ENCODE peak calls at places on chromosomes 16 and 17, in six cellular contexts. K is mesendoderm, E is SK-N-SH, Z is colonic mucosa, L is GM12878, O is IMR-90. I is an unnamed sample.

GRCh38 chr17:20120835-20121234 is 111.7 kb downstream of the SPECC1 start:
- DNase-seq in K (no peak), E (no peak), Z (no peak), L (no peak), O (no peak), I (no peak)

GRCh38 chr17:63836811-63837210 is 5.7 kb downstream of the SMARCD2 start:
- DNase-seq in K (no peak), E (no peak), Z (no peak), L (no peak), O (no peak), I (no peak)

GRCh38 chr17:53516643-53517042 is 306.1 kb upstream of the KIF2B start:
- DNase-seq in K (peak), E (no peak), Z (no peak), L (no peak), O (no peak), I (no peak)

GRCh38 chr17:21678451-21679081 is 13.8 kb upstream of the KCNJ18 start:
- DNase-seq in K (no peak), E (peak), Z (no peak), L (no peak), O (no peak), I (peak)

GRCh38 chr17:49582789-49583188 is 7.1 kb downstream of the NXPH3 start:
- DNase-seq in K (no peak), E (peak), Z (no peak), L (no peak), O (peak), I (no peak)

GRCh38 chr17:36089888-36090836 is at the start of gene CCL3:
- DNase-seq in K (no peak), E (no peak), Z (no peak), L (peak), O (no peak), I (peak)

GRCh38 chr17:58402047-58402446 is 15.3 kb downstream of the RNF43 start:
- DNase-seq in K (no peak), E (no peak), Z (no peak), L (no peak), O (no peak), I (no peak)

GRCh38 chr16:6929868-6930267 is 402.8 kb upstream of the RBFOX1 start:
- DNase-seq in K (peak), E (no peak), Z (no peak), L (no peak), O (no peak), I (no peak)

GRCh38 chr16:71919033-71919432 is 23.7 kb downstream of the IST1 start:
- DNase-seq in K (no peak), E (no peak), Z (no peak), L (no peak), O (no peak), I (no peak)

GRCh38 chr16:12496181-12496580 is 307.5 kb downstream of the CPPED1 start:
- DNase-seq in K (no peak), E (no peak), Z (no peak), L (no peak), O (no peak), I (no peak)

GRCh38 chr16:87324411-87325275 is 7.5 kb upstream of the C16orf95 start:
- DNase-seq in K (peak), E (peak), Z (no peak), L (no peak), O (peak), I (peak)

GRCh38 chr16:3256146-3256875 is at the start of gene MEFV:
- DNase-seq in K (no peak), E (no peak), Z (no peak), L (no peak), O (peak), I (peak)

GRCh38 chr16:54689072-54689471 is 241.6 kb upstream of the IRX5 start:
- DNase-seq in K (no peak), E (no peak), Z (no peak), L (no peak), O (no peak), I (no peak)

GRCh38 chr17:48546187-48546923 is 1.4 kb upstream of the HOXB2 start:
- DNase-seq in K (no peak), E (no peak), Z (no peak), L (no peak), O (peak), I (no peak)

GRCh38 chr16:67177743-67178699 is 5.7 kb downstream of the MATCAP1 start:
- DNase-seq in K (peak), E (peak), Z (peak), L (no peak), O (peak), I (no peak)

GRCh38 chr16:81494888-81495287 is 50.3 kb downstream of the CMIP start:
- DNase-seq in K (no peak), E (no peak), Z (no peak), L (no peak), O (no peak), I (no peak)
- H3K9ac ChIP-seq in K (no peak), E (no peak), Z (no peak), L (no peak), O (no peak), I (no peak)

GRCh38 chr17:3712811-3713463 is 10.8 kb upstream of the HASPIN start:
- DNase-seq in K (no peak), E (no peak), Z (no peak), L (peak), O (no peak), I (no peak)

GRCh38 chr17:3704931-3705717 is 9.2 kb upstream of the P2RX5 start:
- DNase-seq in K (no peak), E (no peak), Z (no peak), L (no peak), O (no peak), I (no peak)

GRCh38 chr17:3715296-3715695 is 8.4 kb upstream of the HASPIN start:
- DNase-seq in K (no peak), E (no peak), Z (no peak), L (no peak), O (no peak), I (no peak)

GRCh38 chr17:3710951-3711383 is 12.7 kb upstream of the HASPIN start:
- DNase-seq in K (peak), E (no peak), Z (no peak), L (peak), O (peak), I (peak)
- H3K27ac ChIP-seq in K (no peak), E (no peak), Z (peak), L (peak), O (no peak), I (no peak)

GRCh38 chr16:81739503-81739902 is 39.6 kb upstream of the PLCG2 start:
- DNase-seq in K (no peak), E (no peak), Z (no peak), L (no peak), O (no peak), I (peak)

GRCh38 chr16:81738831-81739496 is 40.1 kb upstream of the PLCG2 start:
- DNase-seq in K (no peak), E (no peak), Z (peak), L (no peak), O (no peak), I (peak)

GRCh38 chr16:81744385-81744784 is 34.7 kb upstream of the PLCG2 start:
- DNase-seq in K (no peak), E (no peak), Z (no peak), L (no peak), O (no peak), I (no peak)

GRCh38 chr16:81737885-81738536 is 41.1 kb upstream of the PLCG2 start:
- DNase-seq in K (peak), E (peak), Z (peak), L (peak), O (peak), I (peak)

DNA sequence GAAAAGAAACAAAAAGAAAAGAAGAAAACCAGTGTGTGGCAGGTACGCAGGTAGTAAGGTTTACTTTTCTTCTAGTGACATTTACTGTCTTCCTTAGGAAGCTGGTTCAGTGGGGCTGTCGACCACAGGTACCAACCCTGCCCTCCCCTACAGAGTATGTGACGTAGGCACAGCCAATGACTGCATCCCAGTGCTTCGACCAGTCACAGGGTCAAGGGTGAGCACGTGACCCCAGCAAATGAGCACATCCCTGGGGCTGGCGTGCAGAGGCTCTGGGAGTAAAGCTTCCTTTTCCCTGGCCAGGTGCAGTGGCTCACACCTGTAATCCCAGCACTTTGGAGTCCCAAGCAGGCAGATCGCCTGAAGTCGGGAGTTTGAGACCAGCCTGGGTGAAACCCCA is 38.9 kb upstream of the PLCG2 start:
- DNase-seq in K (peak), E (no peak), Z (no peak), L (peak), O (no peak), I (peak)
- H3K4me3 ChIP-seq in K (no peak), E (no peak), Z (no peak), L (peak), O (no peak), I (peak)

DNA sequence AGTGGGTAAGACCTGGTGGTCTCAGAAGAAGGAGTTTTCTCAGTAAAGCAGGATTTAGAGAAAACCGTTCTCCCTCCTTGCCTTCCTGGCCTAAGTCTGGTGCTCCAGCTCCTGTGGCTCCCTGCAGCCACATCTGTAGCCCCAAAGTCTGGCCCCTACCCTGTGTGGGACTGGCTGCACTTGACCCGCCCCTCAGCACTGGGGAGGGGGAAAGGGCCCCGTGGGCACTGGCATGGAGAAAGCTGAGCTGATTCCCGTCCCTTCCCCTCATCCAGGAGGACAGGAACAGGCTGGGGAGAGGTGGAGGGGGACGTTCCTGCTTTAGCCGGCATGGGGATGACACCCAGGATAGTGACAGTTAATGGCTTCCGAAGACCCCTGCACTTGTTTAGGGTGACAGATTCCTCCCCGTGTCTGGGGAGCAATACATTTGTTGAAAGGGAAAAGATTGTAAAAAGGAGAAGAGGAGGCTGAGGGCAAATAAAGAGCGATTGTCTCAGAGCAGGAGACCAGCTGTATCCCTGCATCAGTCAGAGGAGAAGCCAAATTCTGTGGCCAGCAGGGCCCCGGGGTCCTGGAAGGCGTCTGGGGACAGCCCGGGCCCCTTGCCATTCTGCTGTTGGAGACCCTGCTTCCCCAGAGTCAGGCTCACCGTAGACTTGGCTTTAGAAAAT is 37.9 kb downstream of the GRIN2C start:
- DNase-seq in K (no peak), E (no peak), Z (no peak), L (no peak), O (no peak), I (no peak)
- H3K9ac ChIP-seq in K (no peak), E (no peak), Z (no peak), L (no peak), O (no peak), I (no peak)

DNA sequence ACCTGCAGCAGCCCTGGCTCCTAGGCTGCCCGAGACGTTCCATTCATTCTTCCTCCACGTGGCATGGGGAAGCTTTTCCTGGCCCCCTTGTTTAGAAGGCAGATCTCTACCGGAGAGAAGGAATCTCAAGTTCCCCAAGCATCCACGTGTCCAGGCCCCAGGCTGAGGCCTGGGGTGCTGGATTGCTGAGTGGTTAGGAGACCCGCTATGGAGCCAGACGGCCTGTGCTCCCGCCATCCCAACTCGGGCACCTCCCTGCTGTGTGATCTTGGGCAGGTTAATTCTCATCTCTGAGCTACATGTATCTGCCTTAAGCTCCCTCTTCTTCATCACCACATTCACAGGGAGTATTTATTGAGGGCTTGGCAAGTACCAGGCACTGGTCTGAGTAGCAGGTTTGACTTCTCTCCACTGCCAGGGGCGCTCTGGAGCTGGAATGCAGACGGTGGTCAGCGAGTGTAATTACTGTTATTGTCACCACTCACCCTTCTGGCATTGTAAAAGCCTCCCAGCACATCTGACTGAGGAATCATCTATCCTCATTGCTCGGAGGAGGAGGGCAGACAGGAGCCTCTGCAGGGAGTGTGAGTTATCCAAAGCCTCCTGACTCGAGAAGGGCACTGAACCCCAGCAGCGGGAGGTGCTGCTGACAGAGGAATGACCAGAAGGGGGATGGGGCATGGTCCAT is 1.1 kb upstream of the ADGRG1 start:
- DNase-seq in K (peak), E (peak), Z (no peak), L (no peak), O (peak), I (no peak)
- H3K27ac ChIP-seq in K (no peak), E (peak), Z (no peak), L (no peak), O (peak), I (no peak)

GRCh38 chr16:89073346-89074221 is 20.1 kb upstream of the ACSF3 start:
- DNase-seq in K (peak), E (no peak), Z (no peak), L (no peak), O (no peak), I (no peak)

GRCh38 chr16:89069920-89070319 is 23.7 kb upstream of the ACSF3 start:
- DNase-seq in K (no peak), E (no peak), Z (no peak), L (no peak), O (no peak), I (no peak)

GRCh38 chr16:89072216-89073130 is 21.2 kb upstream of the ACSF3 start:
- DNase-seq in K (no peak), E (peak), Z (no peak), L (no peak), O (no peak), I (no peak)

GRCh38 chr16:89070590-89070989 is 23.1 kb upstream of the ACSF3 start:
- DNase-seq in K (no peak), E (no peak), Z (no peak), L (no peak), O (no peak), I (no peak)

GRCh38 chr16:89071686-89072182 is 21.9 kb upstream of the ACSF3 start:
- DNase-seq in K (no peak), E (peak), Z (peak), L (no peak), O (no peak), I (no peak)
- H3K4me3 ChIP-seq in K (no peak), E (no peak), Z (no peak), L (no peak), O (no peak), I (no peak)